ENCODE peak calls at places on chromosomes 16 and 17, in four cellular contexts. D is effector memory CD4-positive, alpha-beta T cell; T is activated CD4-positive, alpha-beta memory T cell treated with anti-CD3 and anti-CD28 coated beads, Interleukin-2, amount 10 ng/mL, durations not matched to agents 7 days and 5 days; Z is NCI-H774. Y is an unnamed sample.

GRCh38 chr16:58027341-58028167 is 2.0 kb downstream of the MMP15 start:
- DNase-seq in Z (no peak), T (no peak), D (no peak), Y (peak)

GRCh38 chr16:77069929-77070328 is 121.1 kb upstream of the MON1B start:
- DNase-seq in T (no peak), D (no peak), Z (no peak), Y (no peak)

GRCh38 chr17:64097196-64097936 is 32.6 kb downstream of the ERN1 start:
- DNase-seq in D (no peak), Z (no peak), T (no peak), Y (no peak)

GRCh38 chr16:64627781-64628180 is 494.1 kb downstream of the CDH11 start:
- DNase-seq in D (no peak), T (no peak), Z (no peak), Y (no peak)

GRCh38 chr17:80365983-80366382 is 49.0 kb upstream of the ENDOV start:
- DNase-seq in Z (no peak), D (no peak), T (no peak), Y (no peak)

GRCh38 chr16:66961065-66961744 is at the start of gene CES3:
- DNase-seq in D (peak), T (peak), Z (peak), Y (peak)

GRCh38 chr17:36608794-36609497 is 7.6 kb downstream of the MRM1 start:
- DNase-seq in T (peak), D (no peak), Z (peak), Y (peak)

GRCh38 chr17:57993471-57994365 is 5.7 kb upstream of the VEZF1 start:
- DNase-seq in D (no peak), T (no peak), Z (peak), Y (peak)

GRCh38 chr16:48326937-48327336 is 58.3 kb downstream of the SIAH1 start:
- DNase-seq in D (no peak), Z (no peak), T (no peak), Y (no peak)